ENCODE peak calls at places on chromosome 3, in five cellular contexts. Y is activated CD4-positive, CD25-positive, alpha-beta regulatory T cell treated with anti-CD3 and anti-CD28 coated beads, Interleukin-2, amount 50 U/mL, for 16 hours; M is fibroblast of lung; N is CD8-positive, alpha-beta T cell; T is NCI-H2171 treated with DMSO at 0.1 percent for 48 hours. C is an unnamed sample.

GRCh38 chr3:23270423-23270822 is 67.3 kb downstream of the UBE2E2 start:
- DNase-seq in Y (no peak), M (no peak), N (no peak), T (no peak), C (no peak)

GRCh38 chr3:4772858-4773257 is 206.4 kb upstream of the BHLHE40 start:
- DNase-seq in Y (no peak), M (no peak), N (no peak), T (no peak), C (no peak)

GRCh38 chr3:4994823-4995499 is 15.7 kb downstream of the BHLHE40 start:
- DNase-seq in Y (no peak), M (peak), N (no peak), T (no peak), C (peak)

GRCh38 chr3:96776818-96777217 is 37.6 kb upstream of the EPHA6 start:
- DNase-seq in Y (no peak), M (no peak), N (no peak), T (no peak), C (no peak)

GRCh38 chr3:162541923-162542322 is 1045.3 kb downstream of the OTOL1 start:
- DNase-seq in Y (no peak), M (no peak), N (no peak), T (no peak), C (no peak)

GRCh38 chr3:51709004-51709420 is 2.1 kb downstream of the GRM2 start:
- DNase-seq in Y (no peak), M (no peak), N (no peak), T (no peak), C (no peak)

GRCh38 chr3:56612146-56612545 is 55.2 kb downstream of the CCDC66 start:
- DNase-seq in Y (no peak), M (no peak), N (no peak), T (no peak), C (no peak)

GRCh38 chr3:117408811-117409210 is 699.2 kb downstream of the TUSC7 start:
- DNase-seq in Y (no peak), M (peak), N (no peak), T (no peak), C (no peak)

GRCh38 chr3:15795563-15796308 is 2.0 kb downstream of the ANKRD28 start:
- DNase-seq in Y (no peak), M (peak), N (no peak), T (no peak), C (peak)

GRCh38 chr3:71503525-71504249 is 79.8 kb downstream of the FOXP1 start:
- DNase-seq in Y (no peak), M (peak), N (no peak), T (no peak), C (no peak)

GRCh38 chr3:32172420-32172819 is 66.0 kb downstream of the GPD1L start:
- DNase-seq in Y (no peak), M (no peak), N (no peak), T (no peak), C (no peak)

GRCh38 chr3:100045696-100046095 is 68.6 kb downstream of the FILIP1L start:
- DNase-seq in Y (no peak), M (peak), N (no peak), T (peak), C (peak)

GRCh38 chr3:9810357-9810726 is 280 bp downstream of the TTLL3 start:
- DNase-seq in Y (no peak), M (no peak), N (no peak), T (no peak), C (no peak)

GRCh38 chr3:39809995-39810595 is 686 bp downstream of the MYRIP start:
- DNase-seq in Y (no peak), M (no peak), N (no peak), T (no peak), C (no peak)

GRCh38 chr3:94405258-94406035 is 342.6 kb downstream of the NSUN3 start:
- DNase-seq in Y (no peak), M (no peak), N (no peak), T (no peak), C (no peak)

GRCh38 chr3:5151586-5151985 is 29.5 kb downstream of the ARL8B start:
- DNase-seq in Y (no peak), M (no peak), N (no peak), T (no peak), C (no peak)

GRCh38 chr3:100261481-100261903 is 700 bp downstream of the TBC1D23 start:
- DNase-seq in Y (no peak), M (no peak), N (no peak), T (no peak), C (no peak)

GRCh38 chr3:52136513-52136912 is 17.7 kb downstream of the POC1A start:
- DNase-seq in Y (no peak), M (peak), N (no peak), T (no peak), C (peak)

GRCh38 chr3:122123885-122124284 is 59.6 kb upstream of the CASR start:
- DNase-seq in Y (no peak), M (no peak), N (no peak), T (no peak), C (no peak)

GRCh38 chr3:141414141-141414689 is 45.9 kb downstream of the ZBTB38 start:
- DNase-seq in Y (no peak), M (no peak), N (no peak), T (no peak), C (no peak)

GRCh38 chr3:67361323-67361722 is 293.1 kb downstream of the SUCLG2 start:
- DNase-seq in Y (no peak), M (no peak), N (no peak), T (no peak), C (no peak)

GRCh38 chr3:126621627-126622345 is 33.1 kb downstream of the TXNRD3 start:
- DNase-seq in Y (no peak), M (peak), N (no peak), T (no peak), C (no peak)

GRCh38 chr3:46188708-46189107 is 19.4 kb downstream of the CCR1 start:
- DNase-seq in Y (no peak), M (no peak), N (no peak), T (no peak), C (no peak)

GRCh38 chr3:171875923-171876412 is 32.8 kb downstream of the TMEM212 start:
- DNase-seq in Y (no peak), M (no peak), N (no peak), T (no peak), C (no peak)

GRCh38 chr3:171001250-171001893 is 25.1 kb downstream of the SLC2A2 start:
- DNase-seq in Y (no peak), M (no peak), N (no peak), T (no peak), C (no peak)

GRCh38 chr3:39435006-39435748 is 28.7 kb downstream of the RPSA start:
- DNase-seq in Y (no peak), M (no peak), N (no peak), T (peak), C (no peak)

GRCh38 chr3:120299403-120299802 is 14.4 kb upstream of the GPR156 start:
- DNase-seq in Y (no peak), M (no peak), N (no peak), T (no peak), C (no peak)

GRCh38 chr3:98980915-98981596 is 79.6 kb upstream of the DCBLD2 start:
- DNase-seq in Y (no peak), M (no peak), N (no peak), T (no peak), C (no peak)

GRCh38 chr3:133444071-133444774 is 44.4 kb downstream of the BFSP2 start:
- DNase-seq in Y (no peak), M (peak), N (no peak), T (peak), C (peak)

GRCh38 chr3:112175037-112175436 is 42.0 kb upstream of the GCSAM start:
- DNase-seq in Y (no peak), M (no peak), N (no peak), T (no peak), C (no peak)

GRCh38 chr3:53377794-53378193 is 30.5 kb upstream of the DCP1A start:
- DNase-seq in Y (no peak), M (no peak), N (no peak), T (no peak), C (no peak)

GRCh38 chr3:51968175-51968681 is 974 bp upstream of the PCBP4 start:
- DNase-seq in Y (no peak), M (no peak), N (no peak), T (no peak), C (no peak)

GRCh38 chr3:119125742-119126507 is 20.0 kb upstream of the TEX55 start:
- DNase-seq in Y (no peak), M (no peak), N (no peak), T (no peak), C (no peak)